ENCODE peak calls at places on chromosomes 5 and 9, in ten cellular contexts. I is RWPE1; M is Panc1; R is stimulated activated effector memory CD8-positive, alpha-beta T cell treated with anti-CD3 and anti-CD28 coated beads, Interleukin-12 subunit alpha, Interleukin-12 subunit beta, amount 100 ng/mL, for 72 hours; H is AG04449; S is foreskin fibroblast; G is SIG-M5; F is T-helper 9 cell; N is substantia nigra; V is T-cell. Y is an unnamed sample.

GRCh38 chr5:123809594-123810172 is 297.7 kb downstream of the CSNK1G3 start:
- DNase-seq in G (no peak), I (no peak), M (no peak), S (peak), N (no peak), F (no peak), R (no peak), V (no peak), H (no peak), Y (no peak)

GRCh38 chr5:19608434-19608833 is 379.6 kb downstream of the CDH18 start:
- DNase-seq in F (no peak), M (peak), N (no peak), V (no peak), I (peak), G (no peak), S (no peak), H (no peak), R (no peak), Y (no peak)

GRCh38 chr9:91818226-91818587 is 131.8 kb downstream of the ROR2 start:
- DNase-seq in N (no peak), F (no peak), R (no peak), I (no peak), V (no peak), S (no peak), H (no peak), G (no peak), M (no peak), Y (no peak)

GRCh38 chr5:150516011-150516410 is 8.1 kb downstream of the NDST1 start:
- DNase-seq in V (no peak), N (no peak), M (no peak), G (no peak), S (peak), I (no peak), F (no peak), R (no peak), H (no peak), Y (no peak)

GRCh38 chr9:112750767-112751058 is 153 bp downstream of the SNX30 start:
- DNase-seq in R (no peak), N (no peak), G (no peak), S (no peak), M (no peak), I (no peak), V (no peak), H (no peak), F (no peak), Y (no peak)

GRCh38 chr9:33884856-33885701 is 68.1 kb downstream of the UBE2R2 start:
- DNase-seq in M (no peak), I (no peak), H (no peak), F (no peak), R (no peak), S (peak), N (no peak), V (no peak), G (no peak), Y (no peak)

GRCh38 chr9:130235558-130236435 is 29.8 kb upstream of the HMCN2 start:
- DNase-seq in F (peak), M (no peak), G (no peak), I (peak), V (peak), S (peak), N (no peak), R (peak), H (no peak), Y (peak)

GRCh38 chr5:143108498-143109128 is 294.9 kb downstream of the NR3C1 start:
- DNase-seq in V (no peak), F (no peak), R (no peak), S (no peak), I (no peak), M (no peak), G (no peak), N (no peak), H (no peak), Y (no peak)

GRCh38 chr9:86481466-86481865 is 127.3 kb upstream of the TUT7 start:
- DNase-seq in R (no peak), H (no peak), N (no peak), G (no peak), S (no peak), F (no peak), I (no peak), M (no peak), V (no peak), Y (no peak)

GRCh38 chr9:136792321-136793062 is 1.3 kb downstream of the TMEM141 start:
- DNase-seq in M (no peak), N (no peak), V (no peak), I (no peak), F (no peak), G (no peak), H (no peak), S (no peak), R (no peak), Y (no peak)

GRCh38 chr5:131194725-131195124 is 24.0 kb downstream of the LYRM7 start:
- DNase-seq in H (no peak), V (no peak), S (no peak), F (no peak), I (no peak), N (no peak), G (no peak), M (no peak), R (no peak), Y (no peak)

Y was measured in CD4-positive, alpha-beta T cell.